ENCODE peak calls at places on chromosome 14, in five cellular contexts. N is right atrium auricular region; Z is uterus; J is Caco-2; E is stimulated activated CD8-positive, alpha-beta memory T cell treated with anti-CD3 and anti-CD28 coated beads, Interleukin-15, amount 100 ng/mL, for 4 hours. V is an unnamed sample.

GRCh38 chr14:84208451-84208850 is 1321.5 kb upstream of the FLRT2 start:
- DNase-seq in N (no peak), Z (no peak), J (no peak), E (no peak), V (no peak)

GRCh38 chr14:44053422-44053821 is 453.7 kb downstream of the FSCB start:
- DNase-seq in N (no peak), Z (no peak), J (no peak), E (no peak), V (no peak)

GRCh38 chr14:65100905-65101541 is 1.3 kb downstream of the MAX start:
- DNase-seq in N (no peak), Z (no peak), J (no peak), E (no peak), V (no peak)

GRCh38 chr14:103657466-103657865 is 28.5 kb downstream of the KLC1 start:
- DNase-seq in N (no peak), Z (peak; percentile 63), J (no peak), E (no peak), V (no peak)

GRCh38 chr14:89349196-89350008 is 67.6 kb downstream of the FOXN3 start:
- DNase-seq in N (no peak), Z (peak; percentile 60), J (peak; percentile 39), E (no peak), V (no peak)

GRCh38 chr14:93943052-93943451 is 15.9 kb downstream of the FAM181A start:
- DNase-seq in N (no peak), Z (no peak), J (no peak), E (no peak), V (no peak)

GRCh38 chr14:31950760-31951637 is 126.1 kb upstream of the ARHGAP5 start:
- DNase-seq in N (peak; percentile 71), Z (peak; percentile 62), J (no peak), E (no peak), V (no peak)

GRCh38 chr14:60720391-60720790 is 3.8 kb downstream of the SIX4 start:
- DNase-seq in N (no peak), Z (no peak), J (no peak), E (no peak), V (no peak)

GRCh38 chr14:52553002-52553670 is 500 bp downstream of the GPR137C start:
- DNase-seq in N (no peak), Z (peak; percentile 26), J (peak; percentile 52), E (no peak), V (peak; percentile 21)

GRCh38 chr14:60106341-60106740 is 14.6 kb downstream of the PCNX4 start:
- DNase-seq in N (no peak), Z (no peak), J (no peak), E (no peak), V (peak; percentile 41)

GRCh38 chr14:28142400-28143015 is 624.1 kb upstream of the FOXG1 start:
- DNase-seq in N (no peak), Z (no peak), J (peak; percentile 18), E (no peak), V (no peak)

GRCh38 chr14:51533877-51534553 is 117.7 kb upstream of the FRMD6 start:
- DNase-seq in N (no peak), Z (no peak), J (no peak), E (no peak), V (no peak)

GRCh38 chr14:31990183-31990862 is 86.8 kb upstream of the ARHGAP5 start:
- DNase-seq in N (no peak), Z (no peak), J (no peak), E (no peak), V (no peak)

GRCh38 chr14:49512147-49512551 is 74.0 kb downstream of the RPS29 start:
- DNase-seq in N (no peak), Z (no peak), J (no peak), E (no peak), V (no peak)

GRCh38 chr14:75578786-75579781 is 664 bp downstream of the FLVCR2 start:
- DNase-seq in N (peak; percentile 66), Z (peak; percentile 20), J (no peak), E (no peak), V (peak; percentile 72)

GRCh38 chr14:76894308-76894707 is 68.1 kb downstream of the LRRC74A start:
- DNase-seq in N (no peak), Z (no peak), J (no peak), E (no peak), V (no peak)

GRCh38 chr14:81147140-81147897 is 73.4 kb downstream of the GTF2A1 start:
- DNase-seq in N (no peak), Z (no peak), J (no peak), E (no peak), V (no peak)